ENCODE peak calls at places on chromosomes 11 and 22, in nine cellular contexts. One of them, this sample, is unnamed.

GRCh38 chr11:123518496-123519054 is 88.5 kb downstream of the GRAMD1B start:
- DNase-seq in activated T-helper 9 cell treated with anti-CD3 and anti-CD28 coated beads, Interleukin-2, amount 50 U/mL, for 16 hours: no peak
- DNase-seq in M059J: peak; percentile 57
- DNase-seq in stimulated activated CD4-positive, alpha-beta T cell treated with anti-CD3 and anti-CD28 coated beads, TNF-alpha, amount 100 ng/mL, for 48 hours: no peak
- DNase-seq in left kidney: no peak
- DNase-seq in NCI-H2029: no peak
- DNase-seq in AG09309: no peak
- DNase-seq in HS-27A: no peak
- DNase-seq in fibroblast of pulmonary artery: no peak
- DNase-seq in this sample: no peak

GRCh38 chr11:33801821-33802413 is 27.6 kb upstream of the FBXO3 start:
- DNase-seq in activated T-helper 9 cell treated with anti-CD3 and anti-CD28 coated beads, Interleukin-2, amount 50 U/mL, for 16 hours: no peak
- DNase-seq in M059J: peak; percentile 28
- DNase-seq in stimulated activated CD4-positive, alpha-beta T cell treated with anti-CD3 and anti-CD28 coated beads, TNF-alpha, amount 100 ng/mL, for 48 hours: no peak
- DNase-seq in left kidney: peak; percentile 61
- DNase-seq in NCI-H2029: no peak
- DNase-seq in AG09309: no peak
- DNase-seq in HS-27A: no peak
- DNase-seq in fibroblast of pulmonary artery: no peak
- DNase-seq in this sample: no peak

GRCh38 chr11:118156531-118157185 is 4.0 kb upstream of the SCN4B start:
- DNase-seq in activated T-helper 9 cell treated with anti-CD3 and anti-CD28 coated beads, Interleukin-2, amount 50 U/mL, for 16 hours: no peak
- DNase-seq in M059J: no peak
- DNase-seq in stimulated activated CD4-positive, alpha-beta T cell treated with anti-CD3 and anti-CD28 coated beads, TNF-alpha, amount 100 ng/mL, for 48 hours: no peak
- DNase-seq in left kidney: peak; percentile 70
- DNase-seq in NCI-H2029: no peak
- DNase-seq in AG09309: no peak
- DNase-seq in HS-27A: no peak
- DNase-seq in fibroblast of pulmonary artery: no peak
- DNase-seq in this sample: no peak

GRCh38 chr22:50444663-50445062 is 30.2 kb downstream of the SBF1 start:
- DNase-seq in activated T-helper 9 cell treated with anti-CD3 and anti-CD28 coated beads, Interleukin-2, amount 50 U/mL, for 16 hours: no peak
- DNase-seq in M059J: peak; percentile 71
- DNase-seq in stimulated activated CD4-positive, alpha-beta T cell treated with anti-CD3 and anti-CD28 coated beads, TNF-alpha, amount 100 ng/mL, for 48 hours: no peak
- DNase-seq in left kidney: peak; percentile 27
- DNase-seq in NCI-H2029: no peak
- DNase-seq in AG09309: peak; percentile 20
- DNase-seq in HS-27A: peak; percentile 7
- DNase-seq in fibroblast of pulmonary artery: peak; percentile 67
- DNase-seq in this sample: no peak

GRCh38 chr11:65562020-65562419 is 3.9 kb upstream of the LTBP3 start:
- DNase-seq in activated T-helper 9 cell treated with anti-CD3 and anti-CD28 coated beads, Interleukin-2, amount 50 U/mL, for 16 hours: no peak
- DNase-seq in M059J: no peak
- DNase-seq in stimulated activated CD4-positive, alpha-beta T cell treated with anti-CD3 and anti-CD28 coated beads, TNF-alpha, amount 100 ng/mL, for 48 hours: no peak
- DNase-seq in left kidney: peak; percentile 19
- DNase-seq in NCI-H2029: no peak
- DNase-seq in AG09309: no peak
- DNase-seq in HS-27A: no peak
- DNase-seq in fibroblast of pulmonary artery: no peak
- DNase-seq in this sample: no peak

GRCh38 chr22:35467788-35468187 is 67.8 kb downstream of the MCM5 start:
- DNase-seq in activated T-helper 9 cell treated with anti-CD3 and anti-CD28 coated beads, Interleukin-2, amount 50 U/mL, for 16 hours: no peak
- DNase-seq in M059J: no peak
- DNase-seq in stimulated activated CD4-positive, alpha-beta T cell treated with anti-CD3 and anti-CD28 coated beads, TNF-alpha, amount 100 ng/mL, for 48 hours: no peak
- DNase-seq in left kidney: peak; percentile 45
- DNase-seq in NCI-H2029: peak; percentile 40
- DNase-seq in AG09309: no peak
- DNase-seq in HS-27A: no peak
- DNase-seq in fibroblast of pulmonary artery: peak; percentile 65
- DNase-seq in this sample: no peak

GRCh38 chr22:43449205-43449830 is 37.5 kb downstream of the MPPED1 start:
- DNase-seq in activated T-helper 9 cell treated with anti-CD3 and anti-CD28 coated beads, Interleukin-2, amount 50 U/mL, for 16 hours: no peak
- DNase-seq in M059J: no peak
- DNase-seq in stimulated activated CD4-positive, alpha-beta T cell treated with anti-CD3 and anti-CD28 coated beads, TNF-alpha, amount 100 ng/mL, for 48 hours: no peak
- DNase-seq in left kidney: peak; percentile 34
- DNase-seq in NCI-H2029: no peak
- DNase-seq in AG09309: no peak
- DNase-seq in HS-27A: no peak
- DNase-seq in fibroblast of pulmonary artery: no peak
- DNase-seq in this sample: no peak

GRCh38 chr22:30591588-30592359 is at the start of gene PES1:
- DNase-seq in activated T-helper 9 cell treated with anti-CD3 and anti-CD28 coated beads, Interleukin-2, amount 50 U/mL, for 16 hours: peak; percentile 88
- DNase-seq in M059J: peak; percentile 95
- DNase-seq in stimulated activated CD4-positive, alpha-beta T cell treated with anti-CD3 and anti-CD28 coated beads, TNF-alpha, amount 100 ng/mL, for 48 hours: peak; percentile 92
- DNase-seq in left kidney: peak; percentile 99
- DNase-seq in NCI-H2029: peak; percentile 97
- DNase-seq in AG09309: peak; percentile 95
- DNase-seq in HS-27A: peak; percentile 92
- DNase-seq in fibroblast of pulmonary artery: peak; percentile 100
- DNase-seq in this sample: peak; percentile 89